ENCODE peak calls at places on chromosomes 11 and 22, in six cellular contexts. T, H, N, U, X and F are unnamed samples. For H3K9me3 and H3K4me1, the result is how much of the 10 kb centered on the place peaks cover.

GRCh38 chr11:67347964-67348749 is 5.2 kb downstream of the POLD4 start:
- DNase-seq in T (no peak), H (peak), N (no peak), U (no peak), X (no peak), F (no peak)

GRCh38 chr22:31244044-31244942 is 32.2 kb downstream of the LIMK2 start:
- DNase-seq in T (peak), H (peak), N (peak), U (no peak), X (peak), F (no peak)

GRCh38 chr11:68099474-68100405 is 21.4 kb downstream of the CHKA start:
- DNase-seq in T (no peak), H (no peak), N (no peak), U (no peak), X (peak), F (peak)

GRCh38 chr11:61532136-61533038 is 23.8 kb downstream of the LRRC10B start:
- DNase-seq in T (peak), H (no peak), N (no peak), U (no peak), X (peak), F (no peak)

GRCh38 chr11:70477607-70478006 is 79.3 kb downstream of the CTTN start:
- DNase-seq in T (no peak), H (no peak), N (no peak), U (peak), X (no peak), F (peak)

GRCh38 chr11:102204174-102204573 is 93.9 kb downstream of the YAP1 start:
- DNase-seq in T (no peak), H (no peak), N (no peak), U (no peak), X (no peak), F (no peak)

GRCh38 chr11:23564370-23564769 is 704.1 kb upstream of the CCDC179 start:
- DNase-seq in T (no peak), H (no peak), N (no peak), U (no peak), X (no peak), F (no peak)

GRCh38 chr11:11149671-11150459 is 203.2 kb downstream of the CSNK2A3 start:
- DNase-seq in T (no peak), H (no peak), N (no peak), U (no peak), X (no peak), F (no peak)

GRCh38 chr11:42065199-42065598 is 605.7 kb upstream of the LRRC4C start:
- DNase-seq in T (no peak), H (no peak), N (no peak), U (no peak), X (no peak), F (no peak)

GRCh38 chr22:34950480-34950879 is 115.5 kb upstream of the ISX start:
- DNase-seq in T (no peak), H (no peak), N (no peak), U (no peak), X (no peak), F (no peak)

GRCh38 chr11:126490261-126490660 is 134.8 kb downstream of the ST3GAL4 start:
- DNase-seq in T (no peak), H (no peak), N (no peak), U (no peak), X (no peak), F (no peak)

GRCh38 chr11:17164361-17165246 is 43.2 kb downstream of the PIK3C2A start:
- DNase-seq in T (no peak), H (no peak), N (no peak), U (no peak), X (peak), F (no peak)

GRCh38 chr11:18209058-18209457 is 27.5 kb downstream of the SAA4 start:
- DNase-seq in T (no peak), H (no peak), N (no peak), U (no peak), X (no peak), F (no peak)

GRCh38 chr11:83194284-83195175 is 1.0 kb downstream of the ANKRD42 start:
- DNase-seq in T (peak), H (peak), N (peak), U (peak), X (peak), F (peak)

GRCh38 chr11:9017773-9018172 is 14.0 kb upstream of the NRIP3 start:
- DNase-seq in T (no peak), H (peak), N (peak), U (peak), X (no peak), F (peak)

GRCh38 chr11:9858822-9859221 is 194.9 kb downstream of the SWAP70 start:
- DNase-seq in T (no peak), H (no peak), N (no peak), U (no peak), X (peak), F (no peak)

GRCh38 chr11:20065040-20065805 is 95.1 kb downstream of the DBX1 start:
- DNase-seq in T (no peak), H (no peak), N (no peak), U (no peak), X (no peak), F (no peak)

GRCh38 chr11:117830674-117831351 is 6.3 kb upstream of the FXYD2 start:
- DNase-seq in T (no peak), H (peak), N (no peak), U (no peak), X (no peak), F (no peak)

GRCh38 chr11:74179234-74180126 is 8.4 kb downstream of the PPME1 start:
- DNase-seq in T (no peak), H (no peak), N (no peak), U (no peak), X (no peak), F (no peak)

GRCh38 chr11:71999360-71999759 is 651 bp downstream of the IL18BP start:
- DNase-seq in T (no peak), H (no peak), N (no peak), U (no peak), X (no peak), F (no peak)

GRCh38 chr11:134488913-134489312 is 76.9 kb upstream of the B3GAT1 start:
- DNase-seq in T (no peak), H (peak), N (no peak), U (no peak), X (no peak), F (no peak)

GRCh38 chr11:2480874-2481220 is 36.0 kb downstream of the KCNQ1 start:
- DNase-seq in T (no peak), H (no peak), N (no peak), U (no peak), X (no peak), F (no peak)

GRCh38 chr11:13210424-13210823 is 67.2 kb upstream of the BMAL1 start:
- DNase-seq in T (peak), H (peak), N (peak), U (peak), X (peak), F (no peak)

GRCh38 chr22:37240941-37241320 is 3.1 kb downstream of the RAC2 start:
- DNase-seq in T (no peak), H (peak), N (no peak), U (no peak), X (no peak), F (no peak)

GRCh38 chr11:2507212-2507901 is 62.5 kb downstream of the KCNQ1 start:
- DNase-seq in T (no peak), H (peak), N (no peak), U (no peak), X (no peak), F (no peak)

GRCh38 chr11:47899801-47900200 is 51.7 kb upstream of the NUP160 start:
- DNase-seq in T (no peak), H (no peak), N (no peak), U (no peak), X (no peak), F (no peak)

GRCh38 chr11:40722179-40722795 is 737.2 kb downstream of the LRRC4C start:
- DNase-seq in T (peak), H (no peak), N (no peak), U (no peak), X (peak), F (no peak)

GRCh38 chr22:31279821-31280496 is 12.3 kb downstream of the PIK3IP1 start:
- DNase-seq in T (no peak), H (no peak), N (no peak), U (no peak), X (no peak), F (no peak)

GRCh38 chr11:10650630-10651029 is 42.9 kb downstream of the IRAG1 start:
- DNase-seq in T (no peak), H (no peak), N (no peak), U (no peak), X (no peak), F (no peak)

GRCh38 chr11:77401486-77402217 is 72.2 kb downstream of the PAK1 start:
- DNase-seq in T (no peak), H (no peak), N (no peak), U (no peak), X (no peak), F (no peak)

GRCh38 chr11:36292311-36292722 is 3.1 kb upstream of the COMMD9 start:
- DNase-seq in T (peak), H (no peak), N (no peak), U (no peak), X (no peak), F (no peak)

GRCh38 chr11:17742019-17742418 is 7.4 kb downstream of the KCNC1 start:
- DNase-seq in T (no peak), H (no peak), N (no peak), U (no peak), X (no peak), F (no peak)

GRCh38 chr11:27296406-27296994 is 66.5 kb downstream of the CCDC34 start:
- DNase-seq in T (peak), H (no peak), N (no peak), U (no peak), X (peak), F (no peak)

GRCh38 chr11:73999581-74000306 is 9.1 kb downstream of the UCP3 start:
- DNase-seq in T (no peak), H (peak), N (no peak), U (no peak), X (no peak), F (no peak)

GRCh38 chr11:4125141-4125540 is 30.5 kb downstream of the RRM1 start:
- DNase-seq in T (no peak), H (no peak), N (no peak), U (no peak), X (no peak), F (no peak)

GRCh38 chr22:25942989-25943411 is 201.0 kb downstream of the MYO18B start:
- DNase-seq in T (no peak), H (no peak), N (peak), U (peak), X (no peak), F (peak)

GRCh38 chr22:49515486-49515885 is 312.2 kb downstream of the BRD1 start:
- DNase-seq in T (peak), H (no peak), N (no peak), U (no peak), X (peak), F (no peak)

GRCh38 chr22:47445716-47446290 is 683.4 kb downstream of the TBC1D22A start:
- DNase-seq in T (no peak), H (no peak), N (no peak), U (no peak), X (no peak), F (no peak)
- H3K9me3 ChIP-seq in T (under half), H (under half), N (under half), U (under half), X (under half), F (under half)

DNA sequence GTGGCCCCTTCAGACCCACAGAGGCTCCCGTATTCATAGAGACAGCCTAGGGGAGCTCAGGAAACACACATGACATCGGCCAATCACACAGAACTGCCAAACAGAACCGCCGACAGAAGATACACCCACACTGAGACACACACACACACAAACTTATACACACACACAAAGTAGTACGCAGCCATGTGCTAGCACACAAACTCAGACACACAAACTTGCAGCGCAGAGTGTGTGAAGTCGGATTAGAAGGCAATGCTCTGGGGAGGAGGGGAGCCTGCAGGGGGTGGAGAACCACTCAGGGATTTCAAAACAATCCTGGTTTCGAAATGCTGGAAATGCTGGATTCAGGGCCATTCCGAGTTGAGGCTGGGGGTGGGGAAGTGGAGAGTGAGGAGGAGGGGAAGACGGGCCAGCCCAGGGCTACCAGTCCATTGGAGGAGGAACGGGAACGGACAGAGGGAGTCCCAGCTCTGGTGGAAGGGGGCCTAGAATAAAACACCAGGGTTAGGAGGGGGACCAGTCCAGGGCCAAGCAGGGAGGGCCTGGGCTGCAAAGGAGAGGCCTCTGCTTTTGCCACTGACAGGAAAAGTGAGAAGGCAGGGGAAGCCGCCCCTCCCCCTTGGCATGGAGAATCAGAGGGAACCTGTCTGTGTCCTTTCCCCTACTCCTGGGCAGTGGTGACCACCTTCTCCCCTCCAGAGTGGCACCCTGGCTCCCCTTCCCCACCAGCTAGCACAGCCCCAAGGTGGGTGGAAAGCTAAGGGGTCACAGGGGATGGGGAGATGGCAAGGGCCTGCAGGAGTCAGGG is 4.4 kb downstream of the BCL9L start:
- DNase-seq in T (no peak), H (peak), N (peak), U (peak), X (peak), F (no peak)
- H3K4me1 ChIP-seq in T (under half), H (under half), N (half or more), U (half or more), X (half or more), F (half or more)

GRCh38 chr11:129280027-129280811 is 88.1 kb upstream of the ARHGAP32 start:
- DNase-seq in T (no peak), H (no peak), N (no peak), U (no peak), X (peak), F (no peak)

GRCh38 chr11:129277216-129277838 is 85.2 kb upstream of the ARHGAP32 start:
- DNase-seq in T (no peak), H (no peak), N (no peak), U (no peak), X (peak), F (no peak)

GRCh38 chr11:129278586-129279319 is 86.6 kb upstream of the ARHGAP32 start:
- DNase-seq in T (no peak), H (no peak), N (peak), U (no peak), X (no peak), F (peak)

GRCh38 chr11:129281471-129282268 is 89.5 kb upstream of the ARHGAP32 start:
- DNase-seq in T (no peak), H (no peak), N (no peak), U (no peak), X (no peak), F (no peak)

DNA sequence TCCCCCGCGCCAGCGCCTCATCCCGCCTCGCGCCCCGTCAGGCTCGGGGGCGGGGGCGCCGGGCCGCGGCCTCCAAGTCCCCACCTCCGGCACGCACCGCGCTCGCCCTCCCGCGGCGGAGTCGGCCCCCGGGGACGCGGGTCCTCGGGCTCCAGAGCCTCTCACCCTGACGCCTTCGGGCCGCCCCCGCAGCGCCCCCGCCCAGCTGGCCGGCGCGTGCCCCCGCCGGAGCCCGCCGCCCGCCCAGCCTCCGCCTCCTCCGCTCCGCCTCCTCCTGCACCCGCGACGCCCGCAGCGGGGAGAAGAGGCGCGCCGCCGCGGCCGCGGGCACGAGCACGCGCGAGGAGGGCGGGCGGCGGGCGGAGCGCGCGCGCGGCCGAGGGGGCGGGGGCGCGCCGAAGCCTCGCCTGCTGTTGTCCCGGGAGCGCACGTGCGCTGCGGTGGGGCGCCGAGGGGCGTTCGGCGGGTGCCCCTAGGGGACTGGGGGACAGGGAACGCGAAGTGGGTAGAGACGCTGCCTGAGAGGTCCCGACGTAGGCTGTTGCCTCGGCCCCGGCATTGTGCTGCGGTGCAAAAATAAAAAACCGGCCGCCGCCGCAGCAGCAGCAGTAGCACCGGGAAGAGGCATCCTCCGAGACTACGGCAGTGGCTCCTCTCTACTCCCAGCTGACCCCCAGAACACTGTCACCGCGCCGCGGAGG is 87.4 kb upstream of the ARHGAP32 start:
- DNase-seq in T (peak), H (peak), N (peak), U (peak), X (peak), F (peak)
- H3K4me3 ChIP-seq in T (peak), H (peak), N (peak), U (peak), X (peak), F (peak)

GRCh38 chr11:92284558-92284957 is 59.9 kb downstream of the FAT3 start:
- DNase-seq in T (no peak), H (no peak), N (no peak), U (peak), X (no peak), F (peak)
- H3K9me3 ChIP-seq in T (under half), H (under half), N (under half), U (under half), X (under half), F (under half)

DNA sequence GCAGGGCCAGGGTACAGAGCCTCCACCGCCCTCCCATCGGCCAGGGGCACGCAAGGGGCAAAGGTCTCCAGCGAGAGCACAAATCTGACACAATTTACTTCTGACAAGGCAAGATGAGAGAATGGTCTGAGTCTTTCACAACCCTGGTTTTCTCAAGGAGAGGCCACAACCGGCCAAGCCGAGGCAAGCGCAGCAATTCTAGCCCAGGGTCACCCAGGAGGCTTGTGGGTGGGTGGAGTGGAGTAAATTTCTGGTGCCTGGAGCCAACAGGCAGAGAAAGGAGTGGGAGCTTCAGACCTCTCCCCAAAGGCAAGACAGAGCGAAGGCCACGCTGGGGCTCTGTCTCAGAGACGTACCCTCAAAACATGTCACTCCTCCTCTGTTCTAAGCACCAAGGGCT is 9.3 kb downstream of the LARGE2 start:
- DNase-seq in T (no peak), H (peak), N (no peak), U (no peak), X (no peak), F (no peak)
- H3K4me1 ChIP-seq in T (under half), H (under half), N (under half), U (under half), X (under half), F (under half)

DNA sequence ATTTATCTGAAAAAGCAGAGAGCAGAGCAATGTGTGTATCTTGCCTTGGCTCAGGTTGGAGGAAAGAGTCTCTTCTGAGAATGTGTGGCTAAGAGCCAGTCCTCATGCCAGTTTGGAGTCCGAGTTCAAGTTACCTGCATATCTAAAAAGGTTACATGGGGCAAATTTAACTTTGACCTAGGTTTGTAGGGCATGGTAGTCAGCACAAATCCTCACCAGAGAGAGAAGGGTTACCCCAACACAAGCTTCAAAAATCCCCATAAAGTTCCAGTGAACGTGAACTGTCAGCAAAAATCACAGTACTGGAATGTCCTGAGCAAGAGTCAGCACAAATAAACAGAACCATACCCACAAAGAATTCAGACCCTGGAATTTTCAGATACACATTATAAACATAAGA is 13.8 kb downstream of the SDHD start:
- DNase-seq in T (no peak), H (no peak), N (no peak), U (no peak), X (no peak), F (no peak)
- H3K4me3 ChIP-seq in T (no peak), H (no peak), N (peak), U (no peak), X (no peak), F (no peak)

DNA sequence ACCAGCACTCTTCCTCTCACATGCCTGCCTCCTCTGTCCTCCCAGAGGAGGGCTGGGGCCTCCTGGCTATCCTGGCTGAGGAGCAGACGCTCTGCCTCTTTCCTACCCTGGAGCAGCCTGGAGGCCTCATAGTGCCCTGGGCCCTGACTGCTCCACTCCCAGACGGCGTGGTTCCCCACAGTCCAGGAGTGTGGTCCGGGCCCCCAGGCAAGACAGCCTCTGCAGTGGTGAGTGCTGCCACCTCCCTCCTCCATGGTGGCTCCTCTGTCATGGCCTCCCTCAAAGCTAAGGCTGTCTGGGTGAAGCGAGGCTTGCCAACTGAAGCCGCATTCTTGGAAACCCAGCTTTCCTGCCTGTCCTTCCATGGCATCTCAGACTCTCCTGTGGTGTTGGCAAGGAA is 19.8 kb downstream of the GAB4 start:
- DNase-seq in T (no peak), H (no peak), N (no peak), U (no peak), X (no peak), F (no peak)
- H3K9me3 ChIP-seq in T (under half), H (under half), N (under half), U (under half), X (under half), F (under half)

DNA sequence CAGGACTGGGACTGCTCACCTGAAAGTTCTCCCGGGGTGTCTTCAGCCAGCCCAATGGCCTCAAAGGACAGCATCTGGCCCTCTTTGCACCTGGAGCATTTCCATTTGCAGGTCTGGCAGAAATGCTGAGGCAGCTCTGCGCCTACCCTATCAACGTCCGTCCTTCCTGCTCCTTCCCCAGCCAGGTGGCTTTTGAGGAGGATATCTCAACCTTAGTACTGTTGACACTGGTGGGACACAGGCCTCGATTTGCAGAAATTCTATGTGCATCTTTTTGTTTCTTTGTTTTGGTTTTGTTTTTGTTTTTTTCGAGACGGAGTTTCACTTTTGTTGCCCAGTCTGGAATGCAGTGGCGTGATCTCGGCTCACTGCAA is 5.0 kb downstream of the MOGAT2 start:
- DNase-seq in T (no peak), H (no peak), N (no peak), U (no peak), X (no peak), F (no peak)
- H3K4me1 ChIP-seq in T (under half), H (under half), N (under half), U (half or more), X (half or more), F (under half)